ENCODE peak calls at places on chromosomes 4 and X, in six cellular contexts. One of them, this sample, is unnamed.

GRCh38 chrX:103309860-103310591 is 764 bp downstream of the BEX2 start:
- DNase-seq in tibial artery: no peak
- DNase-seq in endodermal cell: peak; percentile 67
- DNase-seq in T-helper 9 cell: no peak
- DNase-seq in frontal cortex: no peak
- DNase-seq in left ventricle myocardium inferior: no peak
- DNase-seq in this sample: no peak

GRCh38 chr4:79857811-79858210 is 215.2 kb downstream of the ANTXR2 start:
- DNase-seq in endodermal cell: no peak
- DNase-seq in tibial artery: no peak
- DNase-seq in frontal cortex: no peak
- DNase-seq in left ventricle myocardium inferior: no peak
- DNase-seq in T-helper 9 cell: no peak
- DNase-seq in this sample: no peak

GRCh38 chr4:7238300-7238960 is 46.1 kb downstream of the SORCS2 start:
- DNase-seq in T-helper 9 cell: no peak
- DNase-seq in tibial artery: no peak
- DNase-seq in frontal cortex: no peak
- DNase-seq in endodermal cell: peak; percentile 78
- DNase-seq in left ventricle myocardium inferior: no peak
- DNase-seq in this sample: no peak

GRCh38 chrX:153351981-153352380 is 18.0 kb downstream of the ZNF275 start:
- DNase-seq in T-helper 9 cell: no peak
- DNase-seq in left ventricle myocardium inferior: no peak
- DNase-seq in tibial artery: no peak
- DNase-seq in endodermal cell: no peak
- DNase-seq in frontal cortex: no peak
- DNase-seq in this sample: no peak

GRCh38 chr4:154292589-154292988 is 199.0 kb downstream of the DCHS2 start:
- DNase-seq in endodermal cell: no peak
- DNase-seq in T-helper 9 cell: no peak
- DNase-seq in left ventricle myocardium inferior: no peak
- DNase-seq in tibial artery: no peak
- DNase-seq in frontal cortex: no peak
- DNase-seq in this sample: no peak

GRCh38 chrX:128436397-128437103 is 384.3 kb upstream of the ACTRT1 start:
- DNase-seq in T-helper 9 cell: no peak
- DNase-seq in frontal cortex: no peak
- DNase-seq in tibial artery: no peak
- DNase-seq in left ventricle myocardium inferior: no peak
- DNase-seq in endodermal cell: no peak
- DNase-seq in this sample: peak; percentile 14

GRCh38 chr4:175435437-175435836 is 376.6 kb downstream of the GPM6A start:
- DNase-seq in frontal cortex: no peak
- DNase-seq in tibial artery: no peak
- DNase-seq in endodermal cell: no peak
- DNase-seq in left ventricle myocardium inferior: no peak
- DNase-seq in T-helper 9 cell: no peak
- DNase-seq in this sample: peak; percentile 92

GRCh38 chr4:76305971-76306881 is at the start of gene STBD1:
- DNase-seq in endodermal cell: peak; percentile 93
- DNase-seq in tibial artery: peak; percentile 93
- DNase-seq in left ventricle myocardium inferior: peak; percentile 85
- DNase-seq in frontal cortex: peak; percentile 52
- DNase-seq in T-helper 9 cell: peak; percentile 22
- DNase-seq in this sample: peak; percentile 82

GRCh38 chr4:80322716-80323115 is 12.8 kb upstream of the CFAP299 start:
- DNase-seq in tibial artery: no peak
- DNase-seq in frontal cortex: no peak
- DNase-seq in endodermal cell: peak; percentile 48
- DNase-seq in T-helper 9 cell: no peak
- DNase-seq in left ventricle myocardium inferior: no peak
- DNase-seq in this sample: peak; percentile 56

GRCh38 chr4:115537387-115537786 is 424.0 kb upstream of the NDST4 start:
- DNase-seq in T-helper 9 cell: no peak
- DNase-seq in tibial artery: no peak
- DNase-seq in endodermal cell: no peak
- DNase-seq in left ventricle myocardium inferior: no peak
- DNase-seq in frontal cortex: no peak
- DNase-seq in this sample: no peak

GRCh38 chr4:176845636-176846035 is 52.9 kb upstream of the VEGFC start:
- DNase-seq in left ventricle myocardium inferior: no peak
- DNase-seq in frontal cortex: no peak
- DNase-seq in tibial artery: no peak
- DNase-seq in T-helper 9 cell: no peak
- DNase-seq in endodermal cell: no peak
- DNase-seq in this sample: no peak

GRCh38 chrX:88586317-88586716 is 160.7 kb upstream of the CPXCR1 start:
- DNase-seq in left ventricle myocardium inferior: no peak
- DNase-seq in frontal cortex: no peak
- DNase-seq in endodermal cell: no peak
- DNase-seq in tibial artery: no peak
- DNase-seq in T-helper 9 cell: no peak
- DNase-seq in this sample: no peak

GRCh38 chr4:115781528-115782146 is 668.2 kb upstream of the NDST4 start:
- DNase-seq in T-helper 9 cell: no peak
- DNase-seq in endodermal cell: no peak
- DNase-seq in tibial artery: no peak
- DNase-seq in frontal cortex: no peak
- DNase-seq in left ventricle myocardium inferior: no peak
- DNase-seq in this sample: no peak

GRCh38 chr4:144518181-144518895 is 127.6 kb upstream of the HHIP start:
- DNase-seq in left ventricle myocardium inferior: no peak
- DNase-seq in T-helper 9 cell: no peak
- DNase-seq in frontal cortex: no peak
- DNase-seq in tibial artery: no peak
- DNase-seq in endodermal cell: peak; percentile 57
- DNase-seq in this sample: no peak

GRCh38 chr4:120633810-120634209 is 288.7 kb downstream of the PRDM5 start:
- DNase-seq in left ventricle myocardium inferior: no peak
- DNase-seq in endodermal cell: no peak
- DNase-seq in frontal cortex: no peak
- DNase-seq in T-helper 9 cell: no peak
- DNase-seq in tibial artery: no peak
- DNase-seq in this sample: no peak

GRCh38 chrX:72273718-72274117 is 3.3 kb downstream of the RPS4X start:
- DNase-seq in endodermal cell: no peak
- DNase-seq in left ventricle myocardium inferior: no peak
- DNase-seq in T-helper 9 cell: no peak
- DNase-seq in frontal cortex: no peak
- DNase-seq in tibial artery: no peak
- DNase-seq in this sample: no peak

GRCh38 chrX:129523076-129524055 is at the start of gene SMARCA1:
- DNase-seq in left ventricle myocardium inferior: peak; percentile 48
- DNase-seq in endodermal cell: peak; percentile 75
- DNase-seq in T-helper 9 cell: peak; percentile 1
- DNase-seq in frontal cortex: peak; percentile 66
- DNase-seq in tibial artery: peak; percentile 63
- DNase-seq in this sample: peak; percentile 30

GRCh38 chr4:2141022-2141761 is 82.1 kb downstream of the NAT8L start:
- DNase-seq in endodermal cell: no peak
- DNase-seq in frontal cortex: no peak
- DNase-seq in T-helper 9 cell: no peak
- DNase-seq in left ventricle myocardium inferior: no peak
- DNase-seq in tibial artery: no peak
- DNase-seq in this sample: no peak

GRCh38 chrX:138745215-138745614 is 33.7 kb upstream of the FGF13 start:
- DNase-seq in tibial artery: no peak
- DNase-seq in frontal cortex: peak; percentile 0
- DNase-seq in T-helper 9 cell: no peak
- DNase-seq in endodermal cell: peak; percentile 64
- DNase-seq in left ventricle myocardium inferior: no peak
- DNase-seq in this sample: no peak

GRCh38 chr4:77229433-77229832 is 72.4 kb downstream of the CCNG2 start:
- DNase-seq in left ventricle myocardium inferior: no peak
- DNase-seq in endodermal cell: no peak
- DNase-seq in T-helper 9 cell: no peak
- DNase-seq in tibial artery: no peak
- DNase-seq in frontal cortex: no peak
- DNase-seq in this sample: no peak

GRCh38 chr4:150130953-150131352 is 52.7 kb downstream of the DCLK2 start:
- DNase-seq in frontal cortex: no peak
- DNase-seq in left ventricle myocardium inferior: no peak
- DNase-seq in tibial artery: no peak
- DNase-seq in endodermal cell: no peak
- DNase-seq in T-helper 9 cell: no peak
- DNase-seq in this sample: peak; percentile 79

GRCh38 chrX:7307720-7308119 is 159.8 kb upstream of the PUDP start:
- DNase-seq in left ventricle myocardium inferior: no peak
- DNase-seq in T-helper 9 cell: no peak
- DNase-seq in endodermal cell: no peak
- DNase-seq in tibial artery: no peak
- DNase-seq in frontal cortex: no peak
- DNase-seq in this sample: no peak